ENCODE peak calls at places on chromosome 20, in nine cellular contexts. T, M, I, J, B, O, R, D and G are unnamed samples. For H3K4me1, the result is how much of the 10 kb centered on the place peaks cover.

GRCh38 chr20:34017610-34018009 is 23.9 kb downstream of the RALY start:
- DNase-seq in T (no peak), M (peak), I (no peak), J (peak), B (no peak), O (no peak), R (peak), D (no peak), G (no peak)

GRCh38 chr20:13267231-13267630 is 46.2 kb downstream of the ISM1 start:
- DNase-seq in T (no peak), M (no peak), I (no peak), J (no peak), B (no peak), O (no peak), R (no peak), D (no peak), G (no peak)

GRCh38 chr20:48012401-48012974 is 227.2 kb upstream of the SULF2 start:
- DNase-seq in T (no peak), M (peak), I (no peak), J (peak), B (no peak), O (peak), R (no peak), D (peak), G (peak)

GRCh38 chr20:37396520-37397075 is 50.7 kb downstream of the SRC start:
- DNase-seq in T (no peak), M (no peak), I (peak), J (no peak), B (peak), O (no peak), R (no peak), D (peak), G (peak)

GRCh38 chr20:50870572-50871161 is 60.6 kb downstream of the ADNP start:
- DNase-seq in T (no peak), M (no peak), I (peak), J (no peak), B (peak), O (no peak), R (no peak), D (no peak), G (peak)

GRCh38 chr20:4151991-4152695 is 136.8 kb upstream of the RNF24 start:
- DNase-seq in T (no peak), M (peak), I (no peak), J (peak), B (no peak), O (no peak), R (no peak), D (no peak), G (no peak)

GRCh38 chr20:10671850-10672578 is 1.8 kb downstream of the JAG1 start:
- DNase-seq in T (no peak), M (peak), I (peak), J (peak), B (peak), O (no peak), R (peak), D (peak), G (peak)

GRCh38 chr20:49682278-49682677 is 31.4 kb downstream of the B4GALT5 start:
- DNase-seq in T (no peak), M (no peak), I (no peak), J (no peak), B (no peak), O (no peak), R (no peak), D (no peak), G (no peak)

GRCh38 chr20:37501940-37502339 is 19.1 kb upstream of the NNAT start:
- DNase-seq in T (no peak), M (peak), I (peak), J (no peak), B (no peak), O (no peak), R (no peak), D (no peak), G (no peak)

GRCh38 chr20:46764068-46764467 is 54.6 kb downstream of the SLC2A10 start:
- DNase-seq in T (no peak), M (no peak), I (no peak), J (no peak), B (no peak), O (no peak), R (no peak), D (no peak), G (no peak)

GRCh38 chr20:38317422-38317821 is 13.5 kb downstream of the BPI start:
- DNase-seq in T (no peak), M (no peak), I (no peak), J (no peak), B (no peak), O (no peak), R (no peak), D (no peak), G (no peak)

GRCh38 chr20:4957187-4957586 is 44.1 kb downstream of the SLC23A2 start:
- DNase-seq in T (no peak), M (no peak), I (no peak), J (no peak), B (no peak), O (no peak), R (no peak), D (no peak), G (no peak)

GRCh38 chr20:6411651-6412050 is 288.8 kb upstream of the FERMT1 start:
- DNase-seq in T (no peak), M (no peak), I (no peak), J (no peak), B (no peak), O (no peak), R (no peak), D (no peak), G (no peak)

GRCh38 chr20:3670945-3671344 is 7.7 kb upstream of the GFRA4 start:
- DNase-seq in T (no peak), M (no peak), I (no peak), J (no peak), B (no peak), O (no peak), R (no peak), D (no peak), G (no peak)

GRCh38 chr20:5024103-5024502 is 22.8 kb upstream of the SLC23A2 start:
- DNase-seq in T (no peak), M (no peak), I (no peak), J (peak), B (no peak), O (no peak), R (no peak), D (no peak), G (no peak)

GRCh38 chr20:57654363-57654997 is 34.3 kb upstream of the ZBP1 start:
- DNase-seq in T (peak), M (peak), I (peak), J (peak), B (peak), O (peak), R (peak), D (peak), G (peak)

GRCh38 chr20:49482621-49483017 is at the start of gene KCNB1:
- DNase-seq in T (no peak), M (peak), I (peak), J (peak), B (peak), O (peak), R (peak), D (peak), G (peak)

GRCh38 chr20:48189177-48189576 is 403.9 kb upstream of the SULF2 start:
- DNase-seq in T (peak), M (peak), I (peak), J (peak), B (peak), O (peak), R (peak), D (no peak), G (no peak)

GRCh38 chr20:14295238-14295637 is 42.2 kb downstream of the FLRT3 start:
- DNase-seq in T (no peak), M (no peak), I (peak), J (no peak), B (no peak), O (no peak), R (no peak), D (no peak), G (no peak)

GRCh38 chr20:17873410-17874270 is 95.0 kb downstream of the SNX5 start:
- DNase-seq in T (peak), M (peak), I (peak), J (peak), B (peak), O (no peak), R (no peak), D (peak), G (peak)

GRCh38 chr20:56759741-56760278 is 130.7 kb downstream of the TFAP2C start:
- DNase-seq in T (no peak), M (no peak), I (no peak), J (no peak), B (no peak), O (no peak), R (no peak), D (no peak), G (no peak)

GRCh38 chr20:50646483-50646996 is 44.8 kb downstream of the RIPOR3 start:
- DNase-seq in T (no peak), M (peak), I (no peak), J (peak), B (no peak), O (no peak), R (no peak), D (no peak), G (no peak)

GRCh38 chr20:19990911-19991707 is 26.1 kb upstream of the NAA20 start:
- DNase-seq in T (no peak), M (no peak), I (no peak), J (no peak), B (peak), O (no peak), R (no peak), D (no peak), G (no peak)

GRCh38 chr20:47720636-47721427 is 64.4 kb downstream of the SULF2 start:
- DNase-seq in T (no peak), M (no peak), I (no peak), J (no peak), B (no peak), O (no peak), R (no peak), D (no peak), G (no peak)

GRCh38 chr20:45972500-45973183 is 639 bp upstream of the ZNF335 start:
- DNase-seq in T (no peak), M (peak), I (peak), J (peak), B (no peak), O (no peak), R (peak), D (no peak), G (no peak)

GRCh38 chr20:16415079-16415478 is 158.2 kb downstream of the KIF16B start:
- DNase-seq in T (no peak), M (peak), I (no peak), J (peak), B (no peak), O (no peak), R (no peak), D (no peak), G (no peak)

GRCh38 chr20:14883324-14883723 is 545.9 kb upstream of the FLRT3 start:
- DNase-seq in T (no peak), M (peak), I (no peak), J (no peak), B (no peak), O (no peak), R (no peak), D (no peak), G (no peak)

GRCh38 chr20:3814928-3815495 is 5.3 kb upstream of the AP5S1 start:
- DNase-seq in T (no peak), M (no peak), I (no peak), J (no peak), B (no peak), O (no peak), R (no peak), D (no peak), G (no peak)

GRCh38 chr20:19767070-19767469 is 9.0 kb downstream of the RIN2 start:
- DNase-seq in T (no peak), M (peak), I (no peak), J (no peak), B (no peak), O (no peak), R (no peak), D (no peak), G (peak)

GRCh38 chr20:18224968-18225568 is 63.3 kb upstream of the ZNF133 start:
- DNase-seq in T (peak), M (peak), I (peak), J (peak), B (peak), O (no peak), R (no peak), D (peak), G (peak)

GRCh38 chr20:3902041-3902440 is 12.9 kb downstream of the PANK2 start:
- DNase-seq in T (no peak), M (no peak), I (no peak), J (no peak), B (no peak), O (no peak), R (no peak), D (no peak), G (no peak)

GRCh38 chr20:63895202-63895885 is 418 bp downstream of the DNAJC5 start:
- DNase-seq in T (no peak), M (no peak), I (no peak), J (no peak), B (no peak), O (peak), R (no peak), D (no peak), G (no peak)
- H3K4me1 ChIP-seq in T (under half), M (under half), I (under half), J (under half), B (under half), O (under half), R (under half), D (under half), G (under half)

GRCh38 chr20:51935003-51935358 is 132.7 kb upstream of the SALL4 start:
- DNase-seq in T (no peak), M (no peak), I (no peak), J (no peak), B (no peak), O (no peak), R (no peak), D (no peak), G (no peak)

GRCh38 chr20:51930775-51931174 is 128.5 kb upstream of the SALL4 start:
- DNase-seq in T (peak), M (peak), I (no peak), J (peak), B (no peak), O (no peak), R (no peak), D (no peak), G (peak)

GRCh38 chr20:51937780-51938179 is 135.5 kb upstream of the SALL4 start:
- DNase-seq in T (no peak), M (no peak), I (no peak), J (no peak), B (no peak), O (no peak), R (no peak), D (no peak), G (no peak)

GRCh38 chr20:51931321-51931720 is 129.0 kb upstream of the SALL4 start:
- DNase-seq in T (no peak), M (no peak), I (no peak), J (no peak), B (peak), O (no peak), R (no peak), D (no peak), G (peak)

GRCh38 chr20:51934301-51935002 is 132.1 kb upstream of the SALL4 start:
- DNase-seq in T (no peak), M (peak), I (no peak), J (peak), B (no peak), O (no peak), R (no peak), D (no peak), G (peak)
- H2AFZ ChIP-seq in T (no peak), M (peak), I (peak), J (peak), B (peak), O (no peak), R (no peak), D (no peak), G (no peak)

GRCh38 chr20:44585042-44585968 is 2.9 kb downstream of the PKIG start:
- DNase-seq in T (no peak), M (no peak), I (peak), J (no peak), B (no peak), O (peak), R (no peak), D (no peak), G (no peak)
- TF ChIP-seq EZH2phosphoT487 in T (no peak), M (no peak), I (no peak), J (no peak), B (no peak), O (no peak), R (no peak), D (no peak), G (no peak)

GRCh38 chr20:53933232-53933846 is 137.1 kb downstream of the BCAS1 start:
- DNase-seq in T (no peak), M (no peak), I (no peak), J (no peak), B (no peak), O (no peak), R (no peak), D (no peak), G (no peak)

GRCh38 chr20:53929399-53929798 is 141.0 kb downstream of the BCAS1 start:
- DNase-seq in T (no peak), M (no peak), I (no peak), J (no peak), B (no peak), O (no peak), R (no peak), D (no peak), G (no peak)

GRCh38 chr20:53930651-53931504 is 139.5 kb downstream of the BCAS1 start:
- DNase-seq in T (no peak), M (peak), I (no peak), J (peak), B (no peak), O (peak), R (no peak), D (no peak), G (no peak)

GRCh38 chr20:53929974-53930650 is 140.3 kb downstream of the BCAS1 start:
- DNase-seq in T (no peak), M (no peak), I (no peak), J (no peak), B (no peak), O (peak), R (peak), D (no peak), G (no peak)

DNA sequence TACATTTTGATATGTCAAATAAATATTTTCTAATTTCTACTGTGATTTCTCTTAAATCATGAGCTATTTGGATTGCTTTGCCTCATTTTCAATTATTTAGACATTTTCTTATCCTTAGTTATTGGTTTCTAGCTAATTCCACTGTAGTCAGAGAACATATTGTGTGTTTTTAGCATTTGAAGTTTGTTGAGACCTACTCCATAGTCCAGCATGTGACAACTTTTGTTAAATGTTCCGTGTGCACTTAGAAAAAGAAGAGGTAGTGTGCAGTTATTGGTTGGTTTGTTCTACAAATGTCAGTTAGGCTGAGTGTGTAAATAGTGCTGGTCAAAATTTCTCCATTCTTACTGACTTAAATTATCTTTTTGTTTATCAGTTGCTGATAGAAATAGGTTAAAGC is 138.8 kb downstream of the BCAS1 start:
- DNase-seq in T (no peak), M (no peak), I (no peak), J (no peak), B (no peak), O (no peak), R (no peak), D (no peak), G (no peak)
- H3K4me1 ChIP-seq in T (under half), M (under half), I (under half), J (under half), B (under half), O (half or more), R (half or more), D (under half), G (under half)

GRCh38 chr20:59159091-59159821 is 4.4 kb upstream of the ZNF831 start:
- DNase-seq in T (no peak), M (peak), I (peak), J (no peak), B (peak), O (no peak), R (no peak), D (no peak), G (no peak)
- H2AFZ ChIP-seq in T (no peak), M (no peak), I (no peak), J (no peak), B (no peak), O (no peak), R (no peak), D (no peak), G (no peak)

DNA sequence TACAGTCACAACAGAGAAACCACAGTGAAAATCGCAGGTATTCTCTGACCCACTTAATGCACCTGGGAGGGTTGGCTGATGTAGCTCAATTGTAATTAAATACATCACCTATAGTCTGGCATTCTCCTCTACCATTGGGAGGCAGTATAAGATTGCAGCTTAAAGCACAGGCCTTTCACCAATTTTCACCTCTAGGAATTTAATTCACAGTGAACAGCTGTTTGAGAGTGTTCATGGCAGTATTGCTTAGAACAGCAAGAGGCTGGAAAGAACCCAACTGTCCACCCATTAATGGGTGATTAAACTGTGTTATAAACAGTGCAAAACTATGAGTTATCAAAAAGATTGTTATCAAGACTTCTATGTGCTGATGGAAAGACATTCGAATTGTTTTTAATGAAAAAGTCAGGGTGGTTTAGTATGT is 2.0 kb downstream of the EDEM2 start:
- DNase-seq in T (peak), M (peak), I (peak), J (peak), B (peak), O (peak), R (peak), D (peak), G (peak)
- TF ChIP-seq EZH2phosphoT487 in T (no peak), M (no peak), I (no peak), J (no peak), B (no peak), O (no peak), R (no peak), D (no peak), G (no peak)

GRCh38 chr20:63233924-63234323 is 1.8 kb upstream of the BIRC7 start:
- DNase-seq in T (no peak), M (no peak), I (no peak), J (no peak), B (no peak), O (no peak), R (no peak), D (no peak), G (no peak)

GRCh38 chr20:63234693-63235398 is 859 bp upstream of the BIRC7 start:
- DNase-seq in T (no peak), M (peak), I (peak), J (peak), B (peak), O (peak), R (no peak), D (no peak), G (peak)

GRCh38 chr20:63236116-63236837 is 572 bp downstream of the BIRC7 start:
- DNase-seq in T (no peak), M (no peak), I (no peak), J (no peak), B (no peak), O (no peak), R (no peak), D (no peak), G (no peak)

GRCh38 chr20:63233061-63233344 is 2.7 kb upstream of the BIRC7 start:
- DNase-seq in T (no peak), M (no peak), I (no peak), J (no peak), B (no peak), O (no peak), R (no peak), D (no peak), G (no peak)

DNA sequence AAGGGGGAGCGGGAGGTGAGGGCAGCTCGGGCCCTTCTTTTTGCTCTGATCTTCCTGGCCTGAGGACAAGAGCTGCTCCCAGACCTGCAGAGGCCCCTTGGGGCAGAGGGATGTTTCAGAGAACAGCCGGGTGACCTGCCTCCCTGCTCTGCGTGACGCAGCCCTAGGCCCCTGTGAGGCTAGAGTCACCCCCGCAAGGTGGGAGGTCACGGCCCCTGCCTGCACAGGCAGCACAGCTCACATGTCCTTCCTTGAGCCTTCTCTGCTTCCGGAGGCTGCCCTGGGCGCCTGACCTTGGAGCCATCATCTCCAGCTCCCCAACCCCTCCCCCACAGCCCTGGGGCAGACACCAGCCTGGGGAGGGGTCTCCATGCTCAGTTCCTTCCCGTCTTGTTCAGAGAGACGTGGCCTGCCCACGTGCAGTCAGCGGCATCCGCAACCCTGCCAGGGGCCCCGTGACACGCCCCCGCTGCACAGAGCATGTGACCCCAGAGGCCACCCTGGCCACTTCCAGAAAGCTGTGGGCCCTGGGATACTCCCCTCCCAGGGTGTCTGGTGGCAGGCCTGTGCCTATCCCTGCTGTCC is at the start of gene BIRC7:
- DNase-seq in T (no peak), M (no peak), I (no peak), J (no peak), B (no peak), O (no peak), R (no peak), D (no peak), G (no peak)
- H3K4me1 ChIP-seq in T (under half), M (under half), I (under half), J (under half), B (under half), O (under half), R (under half), D (under half), G (under half)